ENCODE peak calls at places on chromosomes 5 and 9, in eight cellular contexts. K is HCT116, B is esophagus squamous epithelium, Q is heart right ventricle, O is left ventricle myocardium inferior, P is mammary epithelial cell, M is lower leg skin, Y is GM12864. R is an unnamed sample.

GRCh38 chr5:20476016-20476415 is 488.0 kb upstream of the CDH18 start:
- DNase-seq in Q (no peak), P (peak; percentile 5), Y (no peak), M (no peak), B (no peak), O (no peak), K (no peak), R (no peak)

GRCh38 chr5:94347130-94347529 is 271.3 kb downstream of the KIAA0825 start:
- DNase-seq in Q (no peak), Y (no peak), B (no peak), P (no peak), M (no peak), K (no peak), O (peak; percentile 17), R (no peak)

GRCh38 chr9:749712-750111 is 91.8 kb upstream of the DMRT1 start:
- DNase-seq in Q (no peak), O (no peak), Y (no peak), P (peak; percentile 21), M (no peak), B (no peak), K (no peak), R (no peak)

GRCh38 chr9:90901933-90902332 is 100.3 kb downstream of the SYK start:
- DNase-seq in M (no peak), Y (no peak), O (no peak), K (no peak), B (no peak), P (no peak), Q (no peak), R (no peak)

GRCh38 chr9:92668746-92669526 is 995 bp downstream of the IPPK start:
- DNase-seq in P (peak; percentile 74), O (peak; percentile 54), M (peak; percentile 88), Y (no peak), K (no peak), B (no peak), Q (peak; percentile 52), R (no peak)

GRCh38 chr5:159412284-159413046 is 82.2 kb upstream of the IL12B start:
- DNase-seq in K (no peak), Y (peak; percentile 44), P (peak; percentile 9), B (no peak), O (no peak), Q (no peak), M (no peak), R (peak; percentile 69)

GRCh38 chr5:16903480-16904300 is 32.4 kb downstream of the MYO10 start:
- DNase-seq in O (no peak), P (no peak), K (no peak), Q (no peak), B (no peak), M (no peak), Y (no peak), R (no peak)

GRCh38 chr5:95332179-95332578 is 47.3 kb upstream of the MCTP1 start:
- DNase-seq in Y (no peak), B (no peak), K (no peak), O (no peak), Q (no peak), P (no peak), M (no peak), R (no peak)

GRCh38 chr5:83570916-83571315 is 99.4 kb downstream of the VCAN start:
- DNase-seq in Y (no peak), M (no peak), K (no peak), Q (no peak), O (no peak), B (no peak), P (no peak), R (no peak)

GRCh38 chr9:2876726-2877125 is 32.8 kb upstream of the PUM3 start:
- DNase-seq in O (no peak), P (no peak), B (no peak), Y (no peak), K (no peak), M (no peak), Q (no peak), R (no peak)

GRCh38 chr5:75671506-75671905 is 45.7 kb downstream of the POC5 start:
- DNase-seq in O (no peak), P (no peak), B (no peak), M (no peak), Y (no peak), Q (no peak), K (no peak), R (no peak)

GRCh38 chr5:109829331-109829730 is 139.6 kb downstream of the MAN2A1 start:
- DNase-seq in M (no peak), B (no peak), K (no peak), Q (no peak), O (no peak), P (no peak), Y (no peak), R (no peak)

GRCh38 chr9:34675048-34675714 is 12.7 kb upstream of the CCL27 start:
- DNase-seq in B (no peak), M (no peak), K (peak; percentile 60), P (peak; percentile 47), Q (peak; percentile 57), O (peak; percentile 41), Y (no peak), R (no peak)

GRCh38 chr5:27241564-27242257 is 203.3 kb upstream of the CDH9 start:
- DNase-seq in B (no peak), K (no peak), M (no peak), O (no peak), Y (no peak), P (peak; percentile 95), Q (no peak), R (no peak)
- TF ChIP-seq CTCF in B (no peak), K (no peak), M (no peak), O (no peak), Y (no peak), P (peak; percentile 48), Q (no peak), R (no peak)

GRCh38 chr5:173907284-173907683 is 19.1 kb downstream of the CPEB4 start:
- DNase-seq in K (no peak), Y (no peak), Q (no peak), P (no peak), O (no peak), B (no peak), M (no peak), R (no peak)

GRCh38 chr5:173901705-173902104 is 13.6 kb downstream of the CPEB4 start:
- DNase-seq in B (no peak), M (no peak), O (no peak), P (no peak), Q (no peak), Y (no peak), K (no peak), R (no peak)

GRCh38 chr5:173902743-173903142 is 14.6 kb downstream of the CPEB4 start:
- DNase-seq in M (no peak), B (no peak), K (no peak), Y (no peak), Q (no peak), P (no peak), O (no peak), R (no peak)

GRCh38 chr5:173902334-173902733 is 14.2 kb downstream of the CPEB4 start:
- DNase-seq in B (no peak), M (no peak), Y (no peak), O (no peak), K (no peak), Q (no peak), P (no peak), R (no peak)

DNA sequence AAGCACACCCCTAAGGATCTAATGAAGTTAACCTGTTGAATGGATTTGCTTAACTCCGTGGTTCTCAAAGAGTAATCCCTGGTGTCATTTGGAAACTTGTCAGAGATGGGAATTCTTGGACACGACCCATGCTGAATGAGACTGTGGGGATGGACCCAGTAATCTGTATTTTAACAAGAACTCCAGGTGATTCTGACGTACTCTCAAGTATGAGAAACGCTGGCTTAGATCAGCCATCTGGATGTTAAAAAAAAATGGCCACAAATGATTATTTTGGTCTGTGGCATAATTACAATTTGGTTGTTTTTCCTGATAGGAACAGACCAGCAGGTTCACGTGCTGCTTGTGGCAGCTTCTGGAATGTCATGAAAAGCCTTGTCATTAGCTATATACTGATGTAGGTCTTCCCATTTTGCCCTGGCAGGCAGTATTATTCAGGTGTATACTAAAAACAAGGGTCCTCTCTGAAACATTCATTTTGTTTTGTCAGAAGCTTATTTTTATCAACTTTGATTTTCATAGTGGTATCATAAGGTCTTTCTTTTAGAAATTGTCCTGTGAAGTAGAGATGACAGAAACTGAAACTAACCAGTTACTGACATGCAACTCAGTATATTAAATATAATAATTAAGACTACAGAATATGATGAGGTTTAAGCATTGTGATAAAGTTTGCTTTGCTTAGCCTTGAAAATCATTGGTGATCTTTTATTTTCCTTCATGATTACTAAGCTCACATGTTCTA is 15.4 kb downstream of the CPEB4 start:
- DNase-seq in Q (no peak), M (no peak), O (no peak), Y (no peak), K (no peak), B (no peak), P (no peak), R (no peak)
- H3K4me3 ChIP-seq in Q (no peak overlapping the region), M (no peak overlapping the region), O (peak overlapping the region; percentile 28), Y (no peak overlapping the region), K (no peak overlapping the region), B (no peak overlapping the region), P (no peak overlapping the region), R (no peak overlapping the region)

GRCh38 chr5:132495672-132496630 is 5.4 kb upstream of the IRF1 start:
- DNase-seq in Q (peak; percentile 94), P (peak; percentile 91), K (peak; percentile 87), B (peak; percentile 75), O (peak; percentile 91), M (peak; percentile 95), Y (peak; percentile 61), R (peak; percentile 87)
- TF ChIP-seq CTCF in Q (peak; percentile 24), P (no peak), K (no peak), B (no peak), O (no peak), M (no peak), Y (no peak), R (peak; percentile 21)

GRCh38 chr5:124888622-124889521 is 142.4 kb upstream of the ZNF608 start:
- DNase-seq in Q (no peak), K (no peak), B (no peak), Y (no peak), P (no peak), M (no peak), O (no peak), R (no peak)

GRCh38 chr5:124889850-124890249 is 143.4 kb upstream of the ZNF608 start:
- DNase-seq in P (no peak), B (no peak), O (no peak), K (no peak), M (no peak), Q (no peak), Y (no peak), R (no peak)

GRCh38 chr5:124887223-124887622 is 140.8 kb upstream of the ZNF608 start:
- DNase-seq in Q (no peak), P (no peak), M (no peak), B (no peak), O (no peak), K (no peak), Y (no peak), R (no peak)

GRCh38 chr5:124889522-124889828 is 143.0 kb upstream of the ZNF608 start:
- DNase-seq in Y (no peak), M (no peak), K (no peak), Q (no peak), P (no peak), O (no peak), B (no peak), R (no peak)

DNA sequence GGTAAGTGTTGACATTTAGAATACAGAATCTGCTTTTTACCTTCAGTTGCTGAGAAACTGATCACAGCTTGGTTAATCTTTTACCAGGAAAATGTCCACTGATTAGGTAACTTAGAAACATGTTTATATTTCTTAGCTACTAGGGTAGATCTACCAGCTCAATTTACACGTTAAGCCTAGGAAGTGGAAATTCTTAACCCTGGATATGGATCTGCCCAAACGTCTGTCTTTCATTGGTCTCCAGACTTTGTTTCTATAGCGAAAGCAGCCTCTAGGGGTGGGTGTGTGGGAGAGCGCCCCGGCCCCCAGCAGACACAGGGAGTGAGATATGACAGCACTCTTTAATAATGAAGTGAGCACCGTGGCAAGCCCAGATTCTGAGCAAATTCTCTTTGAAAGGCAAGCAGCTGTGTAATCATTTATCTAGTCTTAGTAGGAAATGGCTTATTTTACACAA is 141.6 kb upstream of the ZNF608 start:
- DNase-seq in P (no peak), B (no peak), M (no peak), K (no peak), Y (no peak), O (no peak), Q (no peak), R (no peak)
- H3K4me3 ChIP-seq in P (no peak overlapping the region), B (no peak overlapping the region), M (no peak overlapping the region), K (no peak overlapping the region), Y (no peak overlapping the region), O (no peak overlapping the region), Q (no peak overlapping the region), R (no peak overlapping the region)

R was measured in GM06990.